ENCODE peak calls at places on chromosomes 11 and 22, in seven cellular contexts. X, Y, M, F, S, R and G are unnamed samples.

GRCh38 chr11:70243912-70244652 is 26.4 kb upstream of the PPFIA1 start:
- DNase-seq in X (no peak), Y (no peak), M (peak; percentile 61), F (no peak), S (no peak), R (no peak), G (no peak)

GRCh38 chr11:100010393-100010792 is 676.7 kb upstream of the ARHGAP42 start:
- DNase-seq in X (no peak), Y (no peak), M (no peak), F (no peak), S (no peak), R (no peak), G (peak; percentile 10)

GRCh38 chr11:129972596-129972995 is 30.0 kb downstream of the PRDM10 start:
- DNase-seq in X (no peak), Y (no peak), M (no peak), F (no peak), S (no peak), R (no peak), G (no peak)

GRCh38 chr11:130785376-130786110 is 130.7 kb downstream of the SNX19 start:
- DNase-seq in X (no peak), Y (no peak), M (no peak), F (peak; percentile 62), S (no peak), R (no peak), G (no peak)

GRCh38 chr11:27514076-27514475 is 7.5 kb upstream of the LIN7C start:
- DNase-seq in X (no peak), Y (no peak), M (no peak), F (no peak), S (no peak), R (no peak), G (no peak)

GRCh38 chr11:64152841-64153691 is 12.8 kb downstream of the MACROD1 start:
- DNase-seq in X (peak; percentile 72), Y (peak; percentile 67), M (peak; percentile 95), F (no peak), S (peak; percentile 52), R (peak; percentile 74), G (peak; percentile 73)

GRCh38 chr11:77345621-77346020 is 44.1 kb upstream of the GDPD4 start:
- DNase-seq in X (no peak), Y (no peak), M (peak; percentile 28), F (no peak), S (no peak), R (no peak), G (no peak)

GRCh38 chr11:80155412-80156017 is 714.7 kb upstream of the TENM4 start:
- DNase-seq in X (no peak), Y (no peak), M (peak; percentile 43), F (peak; percentile 2), S (no peak), R (peak; percentile 23), G (peak; percentile 88)

GRCh38 chr11:119540370-119541125 is 117.6 kb upstream of the THY1 start:
- DNase-seq in X (no peak), Y (no peak), M (no peak), F (no peak), S (no peak), R (no peak), G (no peak)

GRCh38 chr22:21563912-21564311 is 3.6 kb upstream of the UBE2L3 start:
- DNase-seq in X (no peak), Y (no peak), M (no peak), F (no peak), S (no peak), R (no peak), G (no peak)

GRCh38 chr11:8060146-8060719 is 20.8 kb upstream of the TUB start:
- DNase-seq in X (no peak), Y (no peak), M (no peak), F (no peak), S (no peak), R (no peak), G (no peak)

GRCh38 chr11:18144243-18144642 is 11.9 kb downstream of the MRGPRX3 start:
- DNase-seq in X (no peak), Y (no peak), M (no peak), F (no peak), S (no peak), R (no peak), G (no peak)

GRCh38 chr11:108947654-108948570 is 283.0 kb downstream of the DDX10 start:
- DNase-seq in X (no peak), Y (no peak), M (no peak), F (no peak), S (no peak), R (no peak), G (no peak)

GRCh38 chr11:2587976-2588748 is 111.6 kb downstream of the KCNQ1OT1 start:
- DNase-seq in X (no peak), Y (peak; percentile 48), M (no peak), F (no peak), S (no peak), R (no peak), G (no peak)

GRCh38 chr11:77044886-77045285 is 10.7 kb downstream of the B3GNT6 start:
- DNase-seq in X (no peak), Y (no peak), M (no peak), F (no peak), S (no peak), R (no peak), G (no peak)

GRCh38 chr11:59931688-59932087 is 6.5 kb upstream of the OOSP1 start:
- DNase-seq in X (no peak), Y (no peak), M (no peak), F (no peak), S (no peak), R (no peak), G (no peak)

GRCh38 chr22:36183446-36183845 is 18.2 kb downstream of the APOL4 start:
- DNase-seq in X (no peak), Y (no peak), M (no peak), F (no peak), S (no peak), R (no peak), G (no peak)

GRCh38 chr22:41237707-41238569 is 2.8 kb downstream of the CHADL start:
- DNase-seq in X (peak; percentile 79), Y (peak; percentile 88), M (peak; percentile 56), F (no peak), S (peak; percentile 64), R (peak; percentile 90), G (peak; percentile 88)

GRCh38 chr22:38316340-38317236 is 645 bp downstream of the CSNK1E start:
- DNase-seq in X (peak; percentile 28), Y (peak; percentile 79), M (peak; percentile 67), F (peak; percentile 72), S (peak; percentile 33), R (peak; percentile 58), G (peak; percentile 46)

GRCh38 chr11:72736452-72737069 is 15.6 kb downstream of the ARAP1 start:
- DNase-seq in X (peak; percentile 64), Y (peak; percentile 84), M (peak; percentile 74), F (no peak), S (peak; percentile 28), R (no peak), G (peak; percentile 65)

GRCh38 chr11:70468256-70469230 is 70.2 kb downstream of the CTTN start:
- DNase-seq in X (no peak), Y (no peak), M (no peak), F (no peak), S (no peak), R (no peak), G (no peak)

GRCh38 chr22:31192513-31192912 is 19.6 kb upstream of the LIMK2 start:
- DNase-seq in X (no peak), Y (no peak), M (no peak), F (peak; percentile 77), S (no peak), R (no peak), G (no peak)

GRCh38 chr11:131897976-131898375 is 527.6 kb downstream of the NTM start:
- DNase-seq in X (no peak), Y (no peak), M (no peak), F (no peak), S (no peak), R (no peak), G (no peak)

GRCh38 chr11:2690261-2690575 is 9.6 kb downstream of the KCNQ1OT1 start:
- DNase-seq in X (no peak), Y (no peak), M (no peak), F (no peak), S (no peak), R (no peak), G (no peak)

GRCh38 chr11:76455331-76455730 is 10.5 kb downstream of the EMSY start:
- DNase-seq in X (no peak), Y (no peak), M (no peak), F (no peak), S (no peak), R (no peak), G (no peak)